ENCODE peak calls at places on chromosomes 16 and 17, in ten cellular contexts. B, R, A, F, G, L, Z, U, D and I are unnamed samples.

GRCh38 chr17:56653877-56654276 is 60.4 kb downstream of the NOG start:
- DNase-seq in A (peak; percentile 85), R (peak; percentile 39), Z (no peak), D (no peak), G (peak; percentile 2), F (no peak), L (no peak), U (peak; percentile 33), B (peak; percentile 70), I (peak; percentile 86)

GRCh38 chr17:40922239-40922638 is 15.2 kb downstream of the KRT23 start:
- DNase-seq in G (peak; percentile 83), A (no peak), U (peak; percentile 89), B (peak; percentile 89), Z (no peak), F (no peak), R (no peak), L (no peak), D (peak; percentile 92), I (no peak)

GRCh38 chr16:63066552-63066951 is 1030.3 kb upstream of the CDH8 start:
- DNase-seq in R (no peak), A (no peak), G (no peak), B (no peak), U (no peak), Z (no peak), L (no peak), F (no peak), D (no peak), I (no peak)

GRCh38 chr16:71542377-71542776 is 16.2 kb downstream of the CHST4 start:
- DNase-seq in U (peak; percentile 47), D (no peak), A (peak; percentile 25), G (peak; percentile 6), R (peak; percentile 60), Z (peak; percentile 18), L (no peak), B (peak; percentile 14), F (peak; percentile 60), I (peak; percentile 87)

GRCh38 chr17:69870751-69871199 is 204.2 kb upstream of the KCNJ16 start:
- DNase-seq in Z (no peak), D (no peak), G (peak; percentile 75), F (no peak), U (peak; percentile 81), L (no peak), B (peak; percentile 92), R (no peak), A (no peak), I (no peak)

GRCh38 chr16:57371494-57372371 is 557 bp upstream of the CX3CL1 start:
- DNase-seq in A (no peak), L (no peak), R (no peak), F (no peak), B (no peak), U (no peak), G (no peak), Z (no peak), D (no peak), I (no peak)

GRCh38 chr17:62966426-62967110 is 533 bp downstream of the TANC2 start:
- DNase-seq in G (no peak), F (no peak), Z (peak; percentile 64), R (peak; percentile 14), B (no peak), D (peak; percentile 90), U (peak; percentile 38), L (no peak), A (no peak), I (peak; percentile 60)

GRCh38 chr17:65797809-65798208 is 236.4 kb upstream of the AXIN2 start:
- DNase-seq in D (no peak), F (no peak), G (no peak), U (peak; percentile 20), B (no peak), Z (no peak), L (no peak), A (no peak), R (peak; percentile 16), I (peak; percentile 53)

GRCh38 chr17:79835953-79836951 is 3.0 kb downstream of the CBX4 start:
- DNase-seq in L (no peak), Z (no peak), F (no peak), R (peak; percentile 69), G (no peak), A (no peak), B (peak; percentile 26), U (no peak), D (no peak), I (peak; percentile 32)

GRCh38 chr17:79834575-79835469 is 4.4 kb downstream of the CBX4 start:
- DNase-seq in U (no peak), F (no peak), R (peak; percentile 52), B (no peak), Z (no peak), D (no peak), G (no peak), A (no peak), L (no peak), I (peak; percentile 67)

GRCh38 chr17:79833744-79834574 is 5.3 kb downstream of the CBX4 start:
- DNase-seq in B (no peak), U (no peak), Z (no peak), F (no peak), R (no peak), G (no peak), L (peak; percentile 77), D (no peak), A (no peak), I (no peak)

GRCh38 chr17:79836952-79837887 is 2.0 kb downstream of the CBX4 start:
- DNase-seq in A (peak; percentile 59), Z (peak; percentile 81), L (peak; percentile 95), R (peak; percentile 97), B (peak; percentile 65), G (peak; percentile 62), D (peak; percentile 95), F (peak; percentile 47), U (peak; percentile 64), I (peak; percentile 90)

DNA sequence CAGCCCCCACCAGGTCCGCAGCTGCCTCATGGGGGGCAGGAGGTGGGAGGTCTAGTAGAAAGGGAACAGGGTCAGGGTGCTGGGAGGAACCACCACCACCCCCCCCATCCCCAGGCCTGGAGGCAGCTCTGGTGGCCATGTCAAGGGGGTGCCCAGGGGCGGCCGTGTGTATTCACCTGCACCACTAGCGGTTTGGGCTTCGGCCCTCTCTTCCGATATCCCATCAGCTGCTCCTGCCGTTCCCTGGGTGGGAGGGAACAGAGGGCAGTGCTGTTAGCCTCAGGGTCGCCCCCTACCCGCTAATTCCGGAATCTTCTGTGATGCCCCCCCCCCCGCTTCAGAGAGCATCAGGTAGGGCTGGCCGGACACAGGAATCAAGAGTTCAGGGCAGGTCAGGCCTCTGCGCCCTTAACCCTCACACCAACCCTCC is 3.8 kb downstream of the CBX4 start:
- DNase-seq in B (no peak), L (no peak), A (no peak), Z (no peak), D (no peak), G (no peak), F (no peak), U (no peak), R (no peak), I (no peak)
- TF ChIP-seq CTCF in B (no peak), L (no peak), A (no peak), Z (no peak), D (no peak), G (no peak), F (no peak), U (no peak), R (no peak), I (no peak)

GRCh38 chr17:48522990-48523389 is 7.8 kb downstream of the HOXB1 start:
- DNase-seq in G (peak; percentile 44), D (no peak), U (no peak), B (no peak), A (no peak), F (no peak), R (no peak), L (no peak), Z (no peak), I (no peak)
- TF ChIP-seq CTCF in G (peak; percentile 42), D (no peak), U (peak; percentile 48), B (peak; percentile 55), A (no peak), F (no peak), R (peak; percentile 53), L (no peak), Z (no peak), I (no peak)

DNA sequence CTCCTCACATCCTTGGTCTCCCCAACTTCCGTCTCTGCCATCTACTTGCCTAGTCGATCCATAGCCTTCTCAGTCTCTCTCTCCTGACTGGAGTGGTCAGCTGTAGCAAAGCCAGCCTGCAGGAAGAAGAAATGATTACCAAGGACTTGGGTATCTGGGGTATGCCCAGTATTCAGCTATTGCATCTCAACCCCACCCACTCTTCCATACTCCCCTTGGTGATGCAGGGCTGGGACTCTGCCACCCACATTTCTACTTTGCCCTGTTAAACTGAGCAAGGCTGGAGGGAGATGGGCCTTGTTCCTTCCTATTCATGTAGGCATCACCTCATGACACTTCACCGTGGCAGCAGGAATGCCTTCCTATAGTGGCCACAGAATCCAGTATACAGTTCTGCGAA is 2.3 kb downstream of the COPRS start:
- DNase-seq in G (no peak), R (no peak), A (no peak), U (no peak), F (no peak), L (no peak), Z (no peak), B (peak; percentile 29), D (no peak), I (no peak)
- TF ChIP-seq CTCF in G (no peak), R (no peak), A (no peak), U (no peak), F (no peak), L (no peak), Z (no peak), B (no peak), D (no peak), I (no peak)

GRCh38 chr17:75740631-75741077 is 19.4 kb downstream of the ITGB4 start:
- DNase-seq in F (no peak), B (no peak), Z (no peak), A (no peak), R (no peak), G (no peak), L (peak; percentile 74), D (no peak), U (no peak), I (no peak)
- TF ChIP-seq CTCF in F (no peak), B (no peak), Z (no peak), A (no peak), R (peak; percentile 45), G (no peak), L (no peak), D (no peak), U (no peak), I (no peak)

GRCh38 chr17:8964801-8965393 is 610 bp downstream of the PIK3R5 start:
- DNase-seq in R (no peak), L (no peak), D (peak; percentile 85), Z (no peak), G (no peak), U (no peak), A (no peak), B (no peak), F (no peak), I (peak; percentile 71)

GRCh38 chr17:8963017-8963416 is 2.5 kb downstream of the PIK3R5 start:
- DNase-seq in D (no peak), G (no peak), U (no peak), B (no peak), R (no peak), L (no peak), A (no peak), F (no peak), Z (no peak), I (no peak)

GRCh38 chr17:8966926-8967325 is 1.4 kb upstream of the PIK3R5 start:
- DNase-seq in R (no peak), B (no peak), U (no peak), L (no peak), A (no peak), G (no peak), D (no peak), Z (no peak), F (no peak), I (no peak)

GRCh38 chr17:8963665-8964258 is 1.7 kb downstream of the PIK3R5 start:
- DNase-seq in Z (no peak), F (no peak), B (no peak), D (no peak), R (no peak), L (no peak), U (no peak), A (no peak), G (no peak), I (peak; percentile 46)

GRCh38 chr17:8965394-8966168 is at the start of gene PIK3R5:
- DNase-seq in R (peak; percentile 77), L (peak; percentile 75), B (no peak), F (no peak), A (no peak), Z (peak; percentile 50), U (no peak), D (peak; percentile 89), G (no peak), I (peak; percentile 81)
- TF ChIP-seq CTCF in R (no peak), L (no peak), B (no peak), F (no peak), A (no peak), Z (no peak), U (no peak), D (no peak), G (no peak), I (peak; percentile 53)